ENCODE peak calls at places on chromosomes 12 and 14, in four cellular contexts. S is sigmoid colon, B is esophagus muscularis mucosa, W is K562. C is an unnamed sample. For H3K4me1, the result is how much of the 10 kb centered on the place peaks cover.

GRCh38 chr12:49287876-49288275 is 7.1 kb upstream of the PRPH start:
- DNase-seq in S (peak), W (no peak), B (no peak), C (no peak)

GRCh38 chr12:85575115-85576096 is 260.8 kb downstream of the RASSF9 start:
- DNase-seq in W (peak), S (no peak), B (no peak), C (peak)

GRCh38 chr14:73236157-73236556 is 1.1 kb upstream of the PAPLN start:
- DNase-seq in S (peak), B (no peak), W (no peak), C (no peak)

GRCh38 chr14:55665067-55665700 is 85.2 kb downstream of the KTN1 start:
- DNase-seq in S (no peak), W (no peak), B (no peak), C (no peak)

GRCh38 chr12:47207829-47208248 is 128.1 kb upstream of the AMIGO2 start:
- DNase-seq in S (no peak), W (no peak), B (no peak), C (no peak)

GRCh38 chr14:83873626-83874025 is 1656.3 kb upstream of the FLRT2 start:
- DNase-seq in W (no peak), B (no peak), S (no peak), C (no peak)

GRCh38 chr12:107684029-107684790 is 1.4 kb upstream of the PWP1 start:
- DNase-seq in S (no peak), W (no peak), B (no peak), C (no peak)

GRCh38 chr14:94020267-94020666 is 5.9 kb upstream of the OTUB2 start:
- DNase-seq in S (no peak), B (no peak), W (no peak), C (no peak)

GRCh38 chr12:30691122-30691879 is 4.4 kb downstream of the IPO8 start:
- DNase-seq in W (peak), S (peak), B (no peak), C (no peak)

GRCh38 chr14:20632831-20633771 is 8.4 kb downstream of the OR6S1 start:
- DNase-seq in S (peak), B (no peak), W (peak), C (peak)

GRCh38 chr12:59874781-59875180 is 279.0 kb downstream of the SLC16A7 start:
- DNase-seq in S (no peak), B (no peak), W (no peak), C (no peak)

GRCh38 chr12:47249082-47249481 is 169.3 kb upstream of the AMIGO2 start:
- DNase-seq in W (peak), B (no peak), S (no peak), C (no peak)

GRCh38 chr14:102694530-102695171 is 82.6 kb upstream of the TRAF3 start:
- DNase-seq in W (peak), S (peak), B (no peak), C (peak)

GRCh38 chr12:129258781-129259318 is 405.6 kb downstream of the GLT1D1 start:
- DNase-seq in S (no peak), B (peak), W (no peak), C (no peak)

GRCh38 chr14:67077914-67078313 is 111.3 kb upstream of the GARIN2 start:
- DNase-seq in B (no peak), W (no peak), S (no peak), C (no peak)

GRCh38 chr14:93708311-93708734 is 80.0 kb downstream of the PRIMA1 start:
- DNase-seq in B (peak), W (no peak), S (peak), C (no peak)

GRCh38 chr14:102900631-102901571 is 21.6 kb upstream of the AMN start:
- DNase-seq in W (peak), B (no peak), S (no peak), C (no peak)

GRCh38 chr14:80455031-80455430 is 243.7 kb upstream of the DIO2 start:
- DNase-seq in W (no peak), B (no peak), S (no peak), C (no peak)

GRCh38 chr14:96016761-96017160 is 22.4 kb upstream of the C14orf132 start:
- DNase-seq in S (no peak), B (no peak), W (no peak), C (no peak)

GRCh38 chr12:57456145-57456700 is 1.1 kb downstream of the INHBE start:
- DNase-seq in B (no peak), S (no peak), W (no peak), C (no peak)

GRCh38 chr14:24849471-24849870 is 200.5 kb downstream of the STXBP6 start:
- DNase-seq in W (no peak), S (no peak), B (no peak), C (no peak)

GRCh38 chr14:72383869-72384268 is 451.6 kb downstream of the RGS6 start:
- DNase-seq in S (no peak), W (no peak), B (no peak), C (no peak)

GRCh38 chr14:64801800-64802199 is 77.9 kb downstream of the SPTB start:
- DNase-seq in S (no peak), W (peak), B (no peak), C (no peak)

GRCh38 chr12:19648173-19648572 is 208.9 kb downstream of the AEBP2 start:
- DNase-seq in W (no peak), B (peak), S (no peak), C (no peak)

GRCh38 chr12:85092814-85093370 is 56.7 kb downstream of the LRRIQ1 start:
- DNase-seq in W (no peak), S (no peak), B (no peak), C (no peak)

GRCh38 chr12:52066346-52067080 is 3.3 kb upstream of the ATG101 start:
- DNase-seq in W (no peak), B (no peak), S (no peak), C (no peak)

GRCh38 chr12:81350309-81350708 is 272.4 kb downstream of the ACSS3 start:
- DNase-seq in W (no peak), B (no peak), S (no peak), C (no peak)

GRCh38 chr12:123140675-123141614 is 9.9 kb downstream of the PITPNM2 start:
- DNase-seq in W (no peak), B (no peak), S (no peak), C (no peak)

GRCh38 chr12:27821259-27821973 is 41.4 kb upstream of the MANSC4 start:
- DNase-seq in W (peak), S (no peak), B (no peak), C (peak)

GRCh38 chr14:38972511-38972910 is 130.5 kb downstream of the SEC23A start:
- DNase-seq in W (no peak), S (no peak), B (no peak), C (no peak)

GRCh38 chr14:38971258-38971921 is 131.6 kb downstream of the SEC23A start:
- DNase-seq in S (no peak), B (no peak), W (no peak), C (no peak)

GRCh38 chr14:38973083-38973700 is 129.8 kb downstream of the SEC23A start:
- DNase-seq in W (no peak), B (no peak), S (no peak), C (no peak)
- H3K4me1 ChIP-seq in W (under half), B (under half), S (under half), C (under half)

DNA sequence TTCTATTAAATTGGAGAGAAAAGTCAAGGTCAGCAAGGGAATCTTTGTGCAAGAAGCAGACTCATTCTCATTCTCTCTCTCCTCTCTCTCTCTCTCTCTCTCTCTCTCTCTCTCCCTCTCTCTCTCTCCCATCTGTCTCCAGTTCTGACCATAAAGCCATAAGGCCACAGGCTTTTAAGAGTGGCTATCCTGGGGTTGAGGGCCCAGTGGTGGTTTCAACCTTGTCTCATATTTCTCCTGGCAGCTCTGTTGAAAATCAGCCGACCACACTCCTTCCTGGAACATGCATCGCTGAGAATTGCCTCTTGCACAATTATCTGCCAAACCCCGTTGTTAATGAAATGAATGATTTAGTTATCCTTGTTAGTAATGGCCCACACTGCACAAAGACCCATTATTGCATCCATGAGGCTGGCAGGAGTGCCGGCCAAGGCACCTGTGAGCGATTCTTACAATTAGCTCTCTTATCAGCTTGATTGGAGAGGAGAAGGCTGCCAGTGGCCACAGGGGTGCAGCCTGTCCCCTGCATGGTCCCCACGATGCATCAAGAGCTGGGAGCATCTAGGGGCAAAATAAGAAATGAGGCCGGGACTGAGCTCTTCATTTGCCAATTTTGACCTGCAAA is 30.4 kb upstream of the KCNA5 start:
- DNase-seq in S (no peak), W (no peak), B (no peak), C (no peak)
- TF ChIP-seq POLR2AphosphoS5 in S (no peak), W (no peak), B (no peak), C (no peak)

GRCh38 chr12:6824085-6824800 is 2.6 kb downstream of the GPR162 start:
- DNase-seq in B (no peak), W (no peak), S (no peak), C (no peak)
- H3K4me1 ChIP-seq in B (half or more), W (under half), S (under half), C (under half)

GRCh38 chr12:13724136-13724535 is 257.3 kb downstream of the GRIN2B start:
- DNase-seq in W (no peak), S (no peak), B (peak), C (no peak)

GRCh38 chr12:13719986-13720385 is 261.4 kb downstream of the GRIN2B start:
- DNase-seq in W (no peak), S (no peak), B (no peak), C (no peak)

GRCh38 chr12:13727707-13728147 is 253.7 kb downstream of the GRIN2B start:
- DNase-seq in W (no peak), B (peak), S (no peak), C (no peak)

GRCh38 chr12:13725049-13725448 is 256.4 kb downstream of the GRIN2B start:
- DNase-seq in W (no peak), B (no peak), S (no peak), C (no peak)
- TF ChIP-seq POLR2AphosphoS5 in W (no peak), B (no peak), S (no peak), C (no peak)

DNA sequence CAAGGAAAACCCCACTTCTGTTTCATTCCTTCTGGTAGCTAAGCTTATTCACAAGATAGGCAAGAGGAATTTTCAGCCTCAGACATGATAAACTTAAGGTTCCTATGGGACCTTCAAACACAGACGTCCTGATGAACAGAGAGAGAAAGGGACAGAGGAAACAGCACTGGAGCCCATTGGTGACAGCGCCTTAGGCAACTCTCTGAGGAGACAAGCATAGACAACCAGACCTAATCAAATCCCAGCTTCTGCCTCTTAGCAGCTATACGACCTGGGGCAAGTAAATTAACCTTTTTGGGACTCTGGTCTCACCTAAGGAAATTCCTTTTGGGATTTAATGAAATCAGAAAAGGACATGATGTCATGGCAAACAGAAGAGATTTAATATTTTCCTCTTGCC is 33.3 kb downstream of the TMCC3 start:
- DNase-seq in S (no peak), B (no peak), W (no peak), C (no peak)
- H3K4me1 ChIP-seq in S (under half), B (under half), W (under half), C (under half)

GRCh38 chr14:41380017-41380416 is 226.7 kb upstream of the LRFN5 start:
- DNase-seq in S (no peak), B (no peak), W (no peak), C (no peak)

GRCh38 chr14:41374092-41374491 is 232.6 kb upstream of the LRFN5 start:
- DNase-seq in S (no peak), W (no peak), B (no peak), C (no peak)

GRCh38 chr14:41377926-41378325 is 228.8 kb upstream of the LRFN5 start:
- DNase-seq in B (no peak), W (no peak), S (no peak), C (no peak)
- TF ChIP-seq POLR2AphosphoS5 in B (no peak), W (no peak), S (no peak), C (no peak)

GRCh38 chr12:92077530-92077929 is 68.1 kb downstream of the BTG1 start:
- DNase-seq in W (no peak), S (no peak), B (no peak), C (no peak)
- H3K4me1 ChIP-seq in W (under half), S (under half), B (under half), C (under half)

DNA sequence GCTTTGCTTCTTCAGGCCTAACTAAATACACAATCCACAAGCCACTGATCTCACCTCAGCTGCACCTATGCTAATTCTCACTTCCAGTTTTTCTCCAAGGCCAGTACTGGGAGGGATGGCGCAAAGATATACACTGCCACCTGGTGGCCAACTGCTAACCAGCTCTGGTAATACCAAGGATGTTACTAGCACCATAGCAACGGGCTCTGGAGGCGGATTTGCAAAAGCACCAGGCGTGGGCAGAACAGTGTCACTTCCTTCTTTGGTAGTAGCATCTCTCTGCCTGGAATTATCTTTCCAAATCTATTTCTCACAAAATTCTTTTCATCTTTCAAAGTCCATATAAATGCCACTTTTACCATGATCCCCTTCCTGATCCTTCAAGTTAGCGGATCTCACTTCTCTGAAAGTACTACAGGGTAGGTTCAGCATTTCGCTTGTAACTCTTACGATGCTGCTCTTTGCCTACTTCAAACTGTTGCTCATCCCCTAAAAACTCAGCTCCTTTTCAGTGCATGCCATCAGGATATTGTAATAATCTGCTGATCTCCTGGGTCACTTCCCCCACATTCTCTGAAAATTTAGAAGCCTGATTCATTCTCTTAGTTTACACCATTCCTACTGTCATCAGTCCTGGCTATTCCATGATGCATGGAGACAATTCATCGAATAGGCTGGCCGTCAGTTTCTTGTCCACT is 37.1 kb upstream of the FOXJ2 start:
- DNase-seq in W (peak), B (peak), S (peak), C (peak)
- TF ChIP-seq POLR2AphosphoS5 in W (no peak), B (peak), S (no peak), C (no peak)

GRCh38 chr14:68506021-68506644 is 286.7 kb downstream of the ZFP36L1 start:
- DNase-seq in W (no peak), B (no peak), S (peak), C (no peak)
- H3K4me1 ChIP-seq in W (under half), B (half or more), S (under half), C (under half)

GRCh38 chr14:63578300-63578699 is 35.1 kb upstream of the PPP2R5E start:
- DNase-seq in B (no peak), W (no peak), S (no peak), C (no peak)

GRCh38 chr14:63573579-63573978 is 30.4 kb upstream of the PPP2R5E start:
- DNase-seq in S (no peak), B (no peak), W (no peak), C (no peak)
- TF ChIP-seq POLR2AphosphoS5 in S (no peak), B (no peak), W (no peak), C (no peak)